ENCODE peak calls at places on chromosome 13, in seven cellular contexts. One of them, this sample, is unnamed.

GRCh38 chr13:81929988-81930387 is 1589.1 kb upstream of the SPRY2 start:
- DNase-seq in stimulated activated CD8-positive, alpha-beta memory T cell treated with anti-CD3 and anti-CD28 coated beads, Interleukin-4, amount 100 ng/mL, for 1 hour: no peak
- DNase-seq in H54: no peak
- DNase-seq in pancreas: no peak
- DNase-seq in stimulated activated CD4-positive, alpha-beta T cell treated with anti-CD3 and anti-CD28 coated beads, TNF-alpha, amount 100 ng/mL, for 4 hours: no peak
- DNase-seq in left lung: no peak
- DNase-seq in epithelial cell of esophagus: peak; percentile 47
- DNase-seq in this sample: no peak

GRCh38 chr13:72792640-72793039 is 10.7 kb downstream of the PIBF1 start:
- DNase-seq in stimulated activated CD8-positive, alpha-beta memory T cell treated with anti-CD3 and anti-CD28 coated beads, Interleukin-4, amount 100 ng/mL, for 1 hour: no peak
- DNase-seq in H54: no peak
- DNase-seq in pancreas: no peak
- DNase-seq in stimulated activated CD4-positive, alpha-beta T cell treated with anti-CD3 and anti-CD28 coated beads, TNF-alpha, amount 100 ng/mL, for 4 hours: no peak
- DNase-seq in left lung: no peak
- DNase-seq in epithelial cell of esophagus: no peak
- DNase-seq in this sample: no peak

GRCh38 chr13:20126460-20127262 is 34.2 kb downstream of the GJA3 start:
- DNase-seq in stimulated activated CD8-positive, alpha-beta memory T cell treated with anti-CD3 and anti-CD28 coated beads, Interleukin-4, amount 100 ng/mL, for 1 hour: no peak
- DNase-seq in H54: no peak
- DNase-seq in pancreas: no peak
- DNase-seq in stimulated activated CD4-positive, alpha-beta T cell treated with anti-CD3 and anti-CD28 coated beads, TNF-alpha, amount 100 ng/mL, for 4 hours: no peak
- DNase-seq in left lung: no peak
- DNase-seq in epithelial cell of esophagus: no peak
- DNase-seq in this sample: no peak

GRCh38 chr13:44273216-44273615 is 100.4 kb upstream of the SERP2 start:
- DNase-seq in stimulated activated CD8-positive, alpha-beta memory T cell treated with anti-CD3 and anti-CD28 coated beads, Interleukin-4, amount 100 ng/mL, for 1 hour: no peak
- DNase-seq in H54: no peak
- DNase-seq in pancreas: no peak
- DNase-seq in stimulated activated CD4-positive, alpha-beta T cell treated with anti-CD3 and anti-CD28 coated beads, TNF-alpha, amount 100 ng/mL, for 4 hours: no peak
- DNase-seq in left lung: no peak
- DNase-seq in epithelial cell of esophagus: no peak
- DNase-seq in this sample: no peak

GRCh38 chr13:50713849-50714248 is 129.6 kb downstream of the DLEU7 start:
- DNase-seq in stimulated activated CD8-positive, alpha-beta memory T cell treated with anti-CD3 and anti-CD28 coated beads, Interleukin-4, amount 100 ng/mL, for 1 hour: no peak
- DNase-seq in H54: peak; percentile 6
- DNase-seq in pancreas: no peak
- DNase-seq in stimulated activated CD4-positive, alpha-beta T cell treated with anti-CD3 and anti-CD28 coated beads, TNF-alpha, amount 100 ng/mL, for 4 hours: no peak
- DNase-seq in left lung: no peak
- DNase-seq in epithelial cell of esophagus: peak; percentile 43
- DNase-seq in this sample: no peak

GRCh38 chr13:38530492-38530891 is 156.4 kb upstream of the FREM2 start:
- DNase-seq in stimulated activated CD8-positive, alpha-beta memory T cell treated with anti-CD3 and anti-CD28 coated beads, Interleukin-4, amount 100 ng/mL, for 1 hour: no peak
- DNase-seq in H54: no peak
- DNase-seq in pancreas: no peak
- DNase-seq in stimulated activated CD4-positive, alpha-beta T cell treated with anti-CD3 and anti-CD28 coated beads, TNF-alpha, amount 100 ng/mL, for 4 hours: no peak
- DNase-seq in left lung: no peak
- DNase-seq in epithelial cell of esophagus: peak; percentile 37
- DNase-seq in this sample: no peak

GRCh38 chr13:108993346-108993745 is 363.9 kb downstream of the MYO16 start:
- DNase-seq in stimulated activated CD8-positive, alpha-beta memory T cell treated with anti-CD3 and anti-CD28 coated beads, Interleukin-4, amount 100 ng/mL, for 1 hour: no peak
- DNase-seq in H54: no peak
- DNase-seq in pancreas: no peak
- DNase-seq in stimulated activated CD4-positive, alpha-beta T cell treated with anti-CD3 and anti-CD28 coated beads, TNF-alpha, amount 100 ng/mL, for 4 hours: no peak
- DNase-seq in left lung: no peak
- DNase-seq in epithelial cell of esophagus: peak; percentile 72
- DNase-seq in this sample: no peak

GRCh38 chr13:36344173-36344572 is 2.0 kb downstream of the SPART start:
- DNase-seq in stimulated activated CD8-positive, alpha-beta memory T cell treated with anti-CD3 and anti-CD28 coated beads, Interleukin-4, amount 100 ng/mL, for 1 hour: no peak
- DNase-seq in H54: no peak
- DNase-seq in pancreas: no peak
- DNase-seq in stimulated activated CD4-positive, alpha-beta T cell treated with anti-CD3 and anti-CD28 coated beads, TNF-alpha, amount 100 ng/mL, for 4 hours: no peak
- DNase-seq in left lung: no peak
- DNase-seq in epithelial cell of esophagus: peak; percentile 64
- DNase-seq in this sample: no peak

GRCh38 chr13:38803566-38803965 is 116.7 kb downstream of the FREM2 start:
- DNase-seq in stimulated activated CD8-positive, alpha-beta memory T cell treated with anti-CD3 and anti-CD28 coated beads, Interleukin-4, amount 100 ng/mL, for 1 hour: no peak
- DNase-seq in H54: no peak
- DNase-seq in pancreas: no peak
- DNase-seq in stimulated activated CD4-positive, alpha-beta T cell treated with anti-CD3 and anti-CD28 coated beads, TNF-alpha, amount 100 ng/mL, for 4 hours: no peak
- DNase-seq in left lung: no peak
- DNase-seq in epithelial cell of esophagus: no peak
- DNase-seq in this sample: no peak

GRCh38 chr13:21078501-21078900 is 17.1 kb upstream of the LATS2 start:
- DNase-seq in stimulated activated CD8-positive, alpha-beta memory T cell treated with anti-CD3 and anti-CD28 coated beads, Interleukin-4, amount 100 ng/mL, for 1 hour: no peak
- DNase-seq in H54: no peak
- DNase-seq in pancreas: no peak
- DNase-seq in stimulated activated CD4-positive, alpha-beta T cell treated with anti-CD3 and anti-CD28 coated beads, TNF-alpha, amount 100 ng/mL, for 4 hours: no peak
- DNase-seq in left lung: no peak
- DNase-seq in epithelial cell of esophagus: no peak
- DNase-seq in this sample: no peak

GRCh38 chr13:94007072-94007471 is 472.4 kb downstream of the DCT start:
- DNase-seq in stimulated activated CD8-positive, alpha-beta memory T cell treated with anti-CD3 and anti-CD28 coated beads, Interleukin-4, amount 100 ng/mL, for 1 hour: no peak
- DNase-seq in H54: no peak
- DNase-seq in pancreas: no peak
- DNase-seq in stimulated activated CD4-positive, alpha-beta T cell treated with anti-CD3 and anti-CD28 coated beads, TNF-alpha, amount 100 ng/mL, for 4 hours: no peak
- DNase-seq in left lung: no peak
- DNase-seq in epithelial cell of esophagus: no peak
- DNase-seq in this sample: no peak

GRCh38 chr13:71828564-71828963 is 38.4 kb downstream of the DACH1 start:
- DNase-seq in stimulated activated CD8-positive, alpha-beta memory T cell treated with anti-CD3 and anti-CD28 coated beads, Interleukin-4, amount 100 ng/mL, for 1 hour: no peak
- DNase-seq in H54: no peak
- DNase-seq in pancreas: no peak
- DNase-seq in stimulated activated CD4-positive, alpha-beta T cell treated with anti-CD3 and anti-CD28 coated beads, TNF-alpha, amount 100 ng/mL, for 4 hours: no peak
- DNase-seq in left lung: no peak
- DNase-seq in epithelial cell of esophagus: no peak
- DNase-seq in this sample: no peak

GRCh38 chr13:38705351-38705750 is 18.5 kb downstream of the FREM2 start:
- DNase-seq in stimulated activated CD8-positive, alpha-beta memory T cell treated with anti-CD3 and anti-CD28 coated beads, Interleukin-4, amount 100 ng/mL, for 1 hour: no peak
- DNase-seq in H54: no peak
- DNase-seq in pancreas: no peak
- DNase-seq in stimulated activated CD4-positive, alpha-beta T cell treated with anti-CD3 and anti-CD28 coated beads, TNF-alpha, amount 100 ng/mL, for 4 hours: no peak
- DNase-seq in left lung: no peak
- DNase-seq in epithelial cell of esophagus: no peak
- DNase-seq in this sample: no peak

GRCh38 chr13:75329723-75330122 is 152.2 kb downstream of the TBC1D4 start:
- DNase-seq in stimulated activated CD8-positive, alpha-beta memory T cell treated with anti-CD3 and anti-CD28 coated beads, Interleukin-4, amount 100 ng/mL, for 1 hour: no peak
- DNase-seq in H54: no peak
- DNase-seq in pancreas: no peak
- DNase-seq in stimulated activated CD4-positive, alpha-beta T cell treated with anti-CD3 and anti-CD28 coated beads, TNF-alpha, amount 100 ng/mL, for 4 hours: no peak
- DNase-seq in left lung: no peak
- DNase-seq in epithelial cell of esophagus: peak; percentile 83
- DNase-seq in this sample: no peak

GRCh38 chr13:25687622-25688225 is 315.9 kb downstream of the ATP8A2 start:
- DNase-seq in stimulated activated CD8-positive, alpha-beta memory T cell treated with anti-CD3 and anti-CD28 coated beads, Interleukin-4, amount 100 ng/mL, for 1 hour: no peak
- DNase-seq in H54: no peak
- DNase-seq in pancreas: no peak
- DNase-seq in stimulated activated CD4-positive, alpha-beta T cell treated with anti-CD3 and anti-CD28 coated beads, TNF-alpha, amount 100 ng/mL, for 4 hours: no peak
- DNase-seq in left lung: no peak
- DNase-seq in epithelial cell of esophagus: no peak
- DNase-seq in this sample: no peak

GRCh38 chr13:108549989-108550388 is 79.4 kb upstream of the MYO16 start:
- DNase-seq in stimulated activated CD8-positive, alpha-beta memory T cell treated with anti-CD3 and anti-CD28 coated beads, Interleukin-4, amount 100 ng/mL, for 1 hour: no peak
- DNase-seq in H54: no peak
- DNase-seq in pancreas: no peak
- DNase-seq in stimulated activated CD4-positive, alpha-beta T cell treated with anti-CD3 and anti-CD28 coated beads, TNF-alpha, amount 100 ng/mL, for 4 hours: no peak
- DNase-seq in left lung: no peak
- DNase-seq in epithelial cell of esophagus: no peak
- DNase-seq in this sample: no peak

GRCh38 chr13:58032676-58033440 is 401.3 kb downstream of the PCDH17 start:
- DNase-seq in stimulated activated CD8-positive, alpha-beta memory T cell treated with anti-CD3 and anti-CD28 coated beads, Interleukin-4, amount 100 ng/mL, for 1 hour: no peak
- DNase-seq in H54: no peak
- DNase-seq in pancreas: no peak
- DNase-seq in stimulated activated CD4-positive, alpha-beta T cell treated with anti-CD3 and anti-CD28 coated beads, TNF-alpha, amount 100 ng/mL, for 4 hours: no peak
- DNase-seq in left lung: no peak
- DNase-seq in epithelial cell of esophagus: no peak
- DNase-seq in this sample: no peak

GRCh38 chr13:94636942-94637578 is 35.4 kb downstream of the GPR180 start:
- DNase-seq in stimulated activated CD8-positive, alpha-beta memory T cell treated with anti-CD3 and anti-CD28 coated beads, Interleukin-4, amount 100 ng/mL, for 1 hour: no peak
- DNase-seq in H54: no peak
- DNase-seq in pancreas: no peak
- DNase-seq in stimulated activated CD4-positive, alpha-beta T cell treated with anti-CD3 and anti-CD28 coated beads, TNF-alpha, amount 100 ng/mL, for 4 hours: no peak
- DNase-seq in left lung: no peak
- DNase-seq in epithelial cell of esophagus: no peak
- DNase-seq in this sample: no peak

GRCh38 chr13:63110431-63110830 is 1694.8 kb upstream of the PCDH20 start:
- DNase-seq in stimulated activated CD8-positive, alpha-beta memory T cell treated with anti-CD3 and anti-CD28 coated beads, Interleukin-4, amount 100 ng/mL, for 1 hour: no peak
- DNase-seq in H54: no peak
- DNase-seq in pancreas: no peak
- DNase-seq in stimulated activated CD4-positive, alpha-beta T cell treated with anti-CD3 and anti-CD28 coated beads, TNF-alpha, amount 100 ng/mL, for 4 hours: no peak
- DNase-seq in left lung: no peak
- DNase-seq in epithelial cell of esophagus: no peak
- DNase-seq in this sample: no peak

GRCh38 chr13:23965346-23965745 is 68.0 kb upstream of the C1QTNF9B start:
- DNase-seq in stimulated activated CD8-positive, alpha-beta memory T cell treated with anti-CD3 and anti-CD28 coated beads, Interleukin-4, amount 100 ng/mL, for 1 hour: no peak
- DNase-seq in H54: no peak
- DNase-seq in pancreas: no peak
- DNase-seq in stimulated activated CD4-positive, alpha-beta T cell treated with anti-CD3 and anti-CD28 coated beads, TNF-alpha, amount 100 ng/mL, for 4 hours: no peak
- DNase-seq in left lung: no peak
- DNase-seq in epithelial cell of esophagus: no peak
- DNase-seq in this sample: no peak

GRCh38 chr13:37068962-37069361 is 9.5 kb upstream of the SUPT20H start:
- DNase-seq in stimulated activated CD8-positive, alpha-beta memory T cell treated with anti-CD3 and anti-CD28 coated beads, Interleukin-4, amount 100 ng/mL, for 1 hour: no peak
- DNase-seq in H54: no peak
- DNase-seq in pancreas: no peak
- DNase-seq in stimulated activated CD4-positive, alpha-beta T cell treated with anti-CD3 and anti-CD28 coated beads, TNF-alpha, amount 100 ng/mL, for 4 hours: no peak
- DNase-seq in left lung: no peak
- DNase-seq in epithelial cell of esophagus: no peak
- DNase-seq in this sample: no peak

GRCh38 chr13:28545583-28546333 is 50.8 kb upstream of the FLT1 start:
- DNase-seq in stimulated activated CD8-positive, alpha-beta memory T cell treated with anti-CD3 and anti-CD28 coated beads, Interleukin-4, amount 100 ng/mL, for 1 hour: no peak
- DNase-seq in H54: no peak
- DNase-seq in pancreas: no peak
- DNase-seq in stimulated activated CD4-positive, alpha-beta T cell treated with anti-CD3 and anti-CD28 coated beads, TNF-alpha, amount 100 ng/mL, for 4 hours: no peak
- DNase-seq in left lung: no peak
- DNase-seq in epithelial cell of esophagus: no peak
- DNase-seq in this sample: no peak

GRCh38 chr13:20990910-20991525 is 70.4 kb downstream of the LATS2 start:
- DNase-seq in stimulated activated CD8-positive, alpha-beta memory T cell treated with anti-CD3 and anti-CD28 coated beads, Interleukin-4, amount 100 ng/mL, for 1 hour: no peak
- DNase-seq in H54: no peak
- DNase-seq in pancreas: no peak
- DNase-seq in stimulated activated CD4-positive, alpha-beta T cell treated with anti-CD3 and anti-CD28 coated beads, TNF-alpha, amount 100 ng/mL, for 4 hours: no peak
- DNase-seq in left lung: no peak
- DNase-seq in epithelial cell of esophagus: no peak
- DNase-seq in this sample: no peak

GRCh38 chr13:22825186-22825585 is 355.6 kb upstream of the SGCG start:
- DNase-seq in stimulated activated CD8-positive, alpha-beta memory T cell treated with anti-CD3 and anti-CD28 coated beads, Interleukin-4, amount 100 ng/mL, for 1 hour: no peak
- DNase-seq in H54: no peak
- DNase-seq in pancreas: no peak
- DNase-seq in stimulated activated CD4-positive, alpha-beta T cell treated with anti-CD3 and anti-CD28 coated beads, TNF-alpha, amount 100 ng/mL, for 4 hours: no peak
- DNase-seq in left lung: no peak
- DNase-seq in epithelial cell of esophagus: no peak
- DNase-seq in this sample: no peak

GRCh38 chr13:82847595-82847994 is 1034.7 kb downstream of the SLITRK1 start:
- DNase-seq in stimulated activated CD8-positive, alpha-beta memory T cell treated with anti-CD3 and anti-CD28 coated beads, Interleukin-4, amount 100 ng/mL, for 1 hour: no peak
- DNase-seq in H54: no peak
- DNase-seq in pancreas: no peak
- DNase-seq in stimulated activated CD4-positive, alpha-beta T cell treated with anti-CD3 and anti-CD28 coated beads, TNF-alpha, amount 100 ng/mL, for 4 hours: no peak
- DNase-seq in left lung: no peak
- DNase-seq in epithelial cell of esophagus: peak; percentile 23
- DNase-seq in this sample: no peak

GRCh38 chr13:43132228-43132627 is 108.8 kb downstream of the DNAJC15 start:
- DNase-seq in stimulated activated CD8-positive, alpha-beta memory T cell treated with anti-CD3 and anti-CD28 coated beads, Interleukin-4, amount 100 ng/mL, for 1 hour: no peak
- DNase-seq in H54: peak; percentile 19
- DNase-seq in pancreas: no peak
- DNase-seq in stimulated activated CD4-positive, alpha-beta T cell treated with anti-CD3 and anti-CD28 coated beads, TNF-alpha, amount 100 ng/mL, for 4 hours: no peak
- DNase-seq in left lung: no peak
- DNase-seq in epithelial cell of esophagus: peak; percentile 80
- DNase-seq in this sample: no peak

GRCh38 chr13:73715114-73715909 is 418.9 kb downstream of the KLF12 start:
- DNase-seq in stimulated activated CD8-positive, alpha-beta memory T cell treated with anti-CD3 and anti-CD28 coated beads, Interleukin-4, amount 100 ng/mL, for 1 hour: peak; percentile 44
- DNase-seq in H54: no peak
- DNase-seq in pancreas: no peak
- DNase-seq in stimulated activated CD4-positive, alpha-beta T cell treated with anti-CD3 and anti-CD28 coated beads, TNF-alpha, amount 100 ng/mL, for 4 hours: peak; percentile 35
- DNase-seq in left lung: no peak
- DNase-seq in epithelial cell of esophagus: peak; percentile 59
- DNase-seq in this sample: no peak

GRCh38 chr13:109154146-109154545 is 524.7 kb downstream of the MYO16 start:
- DNase-seq in stimulated activated CD8-positive, alpha-beta memory T cell treated with anti-CD3 and anti-CD28 coated beads, Interleukin-4, amount 100 ng/mL, for 1 hour: no peak
- DNase-seq in H54: no peak
- DNase-seq in pancreas: no peak
- DNase-seq in stimulated activated CD4-positive, alpha-beta T cell treated with anti-CD3 and anti-CD28 coated beads, TNF-alpha, amount 100 ng/mL, for 4 hours: no peak
- DNase-seq in left lung: no peak
- DNase-seq in epithelial cell of esophagus: peak; percentile 18
- DNase-seq in this sample: no peak

This sample was measured in CMK.